ENCODE peak calls at places on chromosomes 1 and 21, in five cellular contexts. X, S, N, Q and L are unnamed samples.

GRCh38 chr1:68173283-68174172 is 58.8 kb downstream of the WLS start:
- DNase-seq in Q (no peak), S (no peak), X (no peak), N (no peak), L (no peak)

GRCh38 chr1:199580280-199580679 is 447.2 kb upstream of the NR5A2 start:
- DNase-seq in S (no peak), Q (no peak), X (no peak), N (no peak), L (no peak)

GRCh38 chr1:39576016-39576657 is 453 bp downstream of the PABPC4 start:
- DNase-seq in S (no peak), X (no peak), N (peak; percentile 33), Q (peak; percentile 57), L (peak; percentile 82)

GRCh38 chr1:67646145-67647035 is 38.6 kb upstream of the GADD45A start:
- DNase-seq in S (no peak), X (no peak), N (peak; percentile 66), Q (peak; percentile 74), L (no peak)

GRCh38 chr1:232381676-232382075 is 248.3 kb downstream of the SIPA1L2 start:
- DNase-seq in X (no peak), S (no peak), Q (no peak), N (no peak), L (no peak)

GRCh38 chr1:159229896-159230295 is 25.2 kb downstream of the ACKR1 start:
- DNase-seq in X (no peak), Q (no peak), N (no peak), S (no peak), L (no peak)

GRCh38 chr1:180167721-180168467 is 13.2 kb downstream of the QSOX1 start:
- DNase-seq in X (no peak), Q (no peak), N (no peak), S (peak; percentile 80), L (peak; percentile 89)

GRCh38 chr1:219529116-219529515 is 83.8 kb downstream of the ZC3H11B start:
- DNase-seq in Q (no peak), S (no peak), X (no peak), N (no peak), L (no peak)

GRCh38 chr1:220692436-220693228 is 2.5 kb downstream of the C1orf115 start:
- DNase-seq in Q (no peak), N (no peak), S (no peak), X (no peak), L (no peak)

GRCh38 chr1:180062452-180062971 is 92.2 kb upstream of the QSOX1 start:
- DNase-seq in N (no peak), Q (no peak), X (no peak), S (no peak), L (no peak)

GRCh38 chr21:35504277-35504676 is 455.2 kb upstream of the RUNX1 start:
- DNase-seq in N (no peak), S (no peak), Q (no peak), X (no peak), L (no peak)

GRCh38 chr1:202154766-202155477 is 5.5 kb downstream of the PTPN7 start:
- DNase-seq in N (peak; percentile 72), X (no peak), Q (no peak), S (peak; percentile 76), L (peak; percentile 31)

GRCh38 chr1:230394134-230394533 is 32.0 kb downstream of the PGBD5 start:
- DNase-seq in S (no peak), N (no peak), X (no peak), Q (no peak), L (no peak)

GRCh38 chr1:58211857-58212256 is 334.7 kb downstream of the OMA1 start:
- DNase-seq in S (no peak), N (no peak), X (no peak), Q (no peak), L (no peak)

GRCh38 chr1:161307892-161308638 is 1.7 kb downstream of the MPZ start:
- DNase-seq in Q (no peak), S (no peak), N (peak; percentile 33), X (no peak), L (no peak)

GRCh38 chr1:8439015-8439702 is 121.2 kb downstream of the SLC45A1 start:
- DNase-seq in Q (peak; percentile 68), N (peak; percentile 92), X (peak; percentile 79), S (no peak), L (peak; percentile 71)

GRCh38 chr1:108644984-108645383 is 15.9 kb downstream of the HENMT1 start:
- DNase-seq in S (no peak), X (no peak), N (no peak), Q (no peak), L (no peak)

GRCh38 chr21:39630191-39630591 is 17.5 kb downstream of the B3GALT5 start:
- DNase-seq in Q (no peak), N (no peak), S (peak; percentile 68), X (no peak), L (no peak)

GRCh38 chr1:22699629-22700028 is 11.0 kb upstream of the EPHB2 start:
- DNase-seq in Q (no peak), N (no peak), X (no peak), S (no peak), L (no peak)

GRCh38 chr1:211753649-211754251 is 76.8 kb downstream of the LPGAT1 start:
- DNase-seq in Q (no peak), N (no peak), X (no peak), S (no peak), L (no peak)

GRCh38 chr21:43016728-43017127 is 42.4 kb downstream of the PKNOX1 start:
- DNase-seq in Q (no peak), N (no peak), S (no peak), X (no peak), L (no peak)

GRCh38 chr1:225447649-225448048 is 19.8 kb upstream of the LBR start:
- DNase-seq in N (peak; percentile 83), Q (peak; percentile 49), S (no peak), X (peak; percentile 45), L (no peak)

GRCh38 chr1:42958488-42959317 is at the start of gene SLC2A1:
- DNase-seq in X (peak; percentile 88), S (peak; percentile 89), Q (peak; percentile 97), N (peak; percentile 94), L (peak; percentile 61)

GRCh38 chr1:217718873-217719272 is 87.7 kb downstream of the SPATA17 start:
- DNase-seq in X (no peak), N (no peak), Q (no peak), S (peak; percentile 0), L (no peak)

GRCh38 chr1:163071381-163072255 is 2.5 kb downstream of the RGS4 start:
- DNase-seq in X (peak; percentile 63), N (peak; percentile 82), Q (peak; percentile 55), S (peak; percentile 60), L (peak; percentile 6)

GRCh38 chr1:163069655-163070277 is 605 bp downstream of the RGS4 start:
- DNase-seq in S (no peak), X (no peak), N (no peak), Q (no peak), L (no peak)

GRCh38 chr1:163068716-163069115 is 445 bp upstream of the RGS4 start:
- DNase-seq in S (no peak), Q (no peak), X (no peak), N (no peak), L (no peak)

GRCh38 chr1:163066686-163067085 is 2.5 kb upstream of the RGS4 start:
- DNase-seq in Q (no peak), N (no peak), S (no peak), X (no peak), L (no peak)

GRCh38 chr1:163069142-163069541 is at the start of gene RGS4:
- DNase-seq in X (peak; percentile 18), S (peak; percentile 54), N (peak; percentile 81), Q (no peak), L (peak; percentile 4)
- TF ChIP-seq POLR2A in X (no peak), S (no peak), N (no peak), Q (no peak), L (no peak)

GRCh38 chr1:110637475-110637874 is 31.3 kb upstream of the KCNA2 start:
- DNase-seq in Q (no peak), N (no peak), X (no peak), S (no peak), L (no peak)

GRCh38 chr1:110635434-110635833 is 29.3 kb upstream of the KCNA2 start:
- DNase-seq in Q (no peak), S (no peak), N (no peak), X (no peak), L (no peak)

GRCh38 chr1:110634455-110635281 is 28.5 kb upstream of the KCNA2 start:
- DNase-seq in N (peak; percentile 51), S (no peak), X (no peak), Q (no peak), L (peak; percentile 57)

GRCh38 chr1:110638062-110638461 is 31.9 kb upstream of the KCNA2 start:
- DNase-seq in Q (no peak), X (no peak), N (no peak), S (no peak), L (no peak)

GRCh38 chr1:110636149-110636935 is 30.2 kb upstream of the KCNA2 start:
- DNase-seq in S (no peak), Q (no peak), X (no peak), N (no peak), L (no peak)
- TF ChIP-seq POLR2A in S (no peak), Q (no peak), X (no peak), N (no peak), L (no peak)

GRCh38 chr1:154626456-154627246 is 18.7 kb upstream of the ADAR start:
- DNase-seq in N (peak; percentile 43), S (no peak), Q (no peak), X (no peak), L (no peak)

GRCh38 chr1:154624756-154625643 is 17.0 kb upstream of the ADAR start:
- DNase-seq in Q (no peak), N (no peak), S (no peak), X (no peak), L (no peak)

GRCh38 chr1:154628122-154628405 is 20.1 kb upstream of the ADAR start:
- DNase-seq in Q (no peak), N (no peak), S (no peak), X (no peak), L (no peak)

GRCh38 chr1:154629160-154630073 is 21.4 kb upstream of the ADAR start:
- DNase-seq in X (no peak), Q (no peak), S (no peak), N (no peak), L (no peak)

DNA sequence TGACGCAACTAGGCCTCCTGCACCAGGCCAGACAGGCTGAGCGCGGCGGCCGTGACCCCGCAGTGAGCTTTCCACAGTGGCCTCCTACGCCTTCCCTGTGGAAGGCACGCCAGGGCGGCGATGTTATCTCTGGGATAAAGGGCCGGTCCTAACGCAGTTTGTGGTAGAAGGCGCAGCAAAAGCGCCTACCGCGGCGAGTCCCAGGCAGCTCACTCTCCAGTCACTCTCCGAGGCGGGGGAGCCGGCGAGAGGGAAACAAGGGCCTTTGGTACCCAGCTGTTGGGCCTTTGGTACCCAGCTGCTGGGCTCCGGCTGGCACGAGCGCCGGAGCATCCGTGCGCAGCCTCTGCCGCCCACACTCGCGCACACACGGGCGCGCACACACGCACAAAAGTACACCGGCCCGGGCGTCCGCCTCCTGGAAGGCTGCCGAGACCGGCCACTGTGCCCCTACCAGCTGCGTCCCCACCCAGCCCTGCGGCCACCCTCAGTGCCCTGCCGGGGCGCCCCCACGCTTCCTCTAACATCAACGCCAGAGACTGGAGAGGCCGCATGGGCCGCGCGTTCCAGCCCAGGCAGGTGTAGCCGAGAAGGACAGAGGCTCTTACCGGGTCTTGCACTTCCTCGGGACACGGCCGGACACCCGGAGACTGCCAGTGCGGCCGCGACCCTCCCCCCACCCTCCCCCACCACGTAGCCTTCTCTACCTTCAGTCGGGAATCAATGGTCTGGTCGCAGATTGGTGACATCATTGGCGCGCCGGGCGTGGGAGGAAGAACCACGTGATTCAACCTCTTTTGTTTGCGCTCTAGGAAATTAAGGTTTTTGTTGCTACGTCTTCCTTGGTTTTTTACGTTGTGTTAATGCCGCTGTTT is 19.5 kb upstream of the ADAR start:
- DNase-seq in X (peak; percentile 94), N (peak; percentile 95), S (peak; percentile 82), Q (peak; percentile 93), L (peak; percentile 80)
- TF ChIP-seq POLR2A in X (no peak), N (no peak), S (no peak), Q (peak; percentile 39), L (no peak)

GRCh38 chr1:170730443-170730842 is 66.5 kb downstream of the PRRX1 start:
- DNase-seq in S (no peak), X (no peak), N (no peak), Q (no peak), L (no peak)
- TF ChIP-seq POLR2A in S (no peak), X (no peak), N (no peak), Q (no peak), L (no peak)